ENCODE peak calls at places on chromosomes 7 and 10, in ten cellular contexts. One of them, this sample, is unnamed.

GRCh38 chr10:101453791-101454718 is 100.1 kb downstream of the BTRC start:
- DNase-seq in mesendoderm: no peak
- DNase-seq in sigmoid colon: no peak
- DNase-seq in CD8-positive, alpha-beta memory T cell: peak; percentile 11
- DNase-seq in mesenchymal stem cell: peak; percentile 65
- DNase-seq in GM23338: no peak
- DNase-seq in neuronal stem cell: no peak
- DNase-seq in gastrocnemius medialis: no peak
- DNase-seq in suprapubic skin: no peak
- DNase-seq in thoracic aorta: no peak
- DNase-seq in this sample: no peak

GRCh38 chr10:43427166-43427825 is 9.6 kb upstream of the ZNF487 start:
- DNase-seq in mesendoderm: no peak
- DNase-seq in sigmoid colon: peak; percentile 4
- DNase-seq in CD8-positive, alpha-beta memory T cell: no peak
- DNase-seq in mesenchymal stem cell: no peak
- DNase-seq in GM23338: no peak
- DNase-seq in neuronal stem cell: no peak
- DNase-seq in gastrocnemius medialis: no peak
- DNase-seq in suprapubic skin: no peak
- DNase-seq in thoracic aorta: no peak
- DNase-seq in this sample: no peak

GRCh38 chr10:21071001-21071673 is 174.0 kb upstream of the NEBL start:
- DNase-seq in mesendoderm: no peak
- DNase-seq in sigmoid colon: no peak
- DNase-seq in CD8-positive, alpha-beta memory T cell: no peak
- DNase-seq in mesenchymal stem cell: no peak
- DNase-seq in GM23338: no peak
- DNase-seq in neuronal stem cell: no peak
- DNase-seq in gastrocnemius medialis: no peak
- DNase-seq in suprapubic skin: no peak
- DNase-seq in thoracic aorta: no peak
- DNase-seq in this sample: no peak

GRCh38 chr10:121404611-121405010 is 193.6 kb downstream of the FGFR2 start:
- DNase-seq in mesendoderm: no peak
- DNase-seq in sigmoid colon: no peak
- DNase-seq in CD8-positive, alpha-beta memory T cell: no peak
- DNase-seq in mesenchymal stem cell: no peak
- DNase-seq in GM23338: no peak
- DNase-seq in neuronal stem cell: no peak
- DNase-seq in gastrocnemius medialis: no peak
- DNase-seq in suprapubic skin: no peak
- DNase-seq in thoracic aorta: no peak
- DNase-seq in this sample: no peak

GRCh38 chr10:73920084-73920483 is 9.2 kb downstream of the PLAU start:
- DNase-seq in mesendoderm: peak; percentile 65
- DNase-seq in sigmoid colon: peak; percentile 83
- DNase-seq in CD8-positive, alpha-beta memory T cell: no peak
- DNase-seq in mesenchymal stem cell: peak; percentile 54
- DNase-seq in GM23338: peak; percentile 30
- DNase-seq in neuronal stem cell: no peak
- DNase-seq in gastrocnemius medialis: peak; percentile 58
- DNase-seq in suprapubic skin: peak; percentile 82
- DNase-seq in thoracic aorta: no peak
- DNase-seq in this sample: no peak

GRCh38 chr10:21675157-21675796 is 141.2 kb downstream of the MLLT10 start:
- DNase-seq in mesendoderm: peak; percentile 60
- DNase-seq in sigmoid colon: no peak
- DNase-seq in CD8-positive, alpha-beta memory T cell: peak; percentile 16
- DNase-seq in mesenchymal stem cell: peak; percentile 50
- DNase-seq in GM23338: peak; percentile 81
- DNase-seq in neuronal stem cell: peak; percentile 20
- DNase-seq in gastrocnemius medialis: no peak
- DNase-seq in suprapubic skin: no peak
- DNase-seq in thoracic aorta: no peak
- DNase-seq in this sample: peak; percentile 22

GRCh38 chr10:69863580-69863979 is 61.9 kb downstream of the COL13A1 start:
- DNase-seq in mesendoderm: no peak
- DNase-seq in sigmoid colon: no peak
- DNase-seq in CD8-positive, alpha-beta memory T cell: no peak
- DNase-seq in mesenchymal stem cell: peak; percentile 66
- DNase-seq in GM23338: no peak
- DNase-seq in neuronal stem cell: no peak
- DNase-seq in gastrocnemius medialis: no peak
- DNase-seq in suprapubic skin: no peak
- DNase-seq in thoracic aorta: no peak
- DNase-seq in this sample: no peak

GRCh38 chr10:13276749-13277394 is 23.0 kb downstream of the PHYH start:
- DNase-seq in mesendoderm: no peak
- DNase-seq in sigmoid colon: no peak
- DNase-seq in CD8-positive, alpha-beta memory T cell: no peak
- DNase-seq in mesenchymal stem cell: no peak
- DNase-seq in GM23338: no peak
- DNase-seq in neuronal stem cell: no peak
- DNase-seq in gastrocnemius medialis: no peak
- DNase-seq in suprapubic skin: no peak
- DNase-seq in thoracic aorta: no peak
- DNase-seq in this sample: no peak

GRCh38 chr10:33134011-33134751 is 176.2 kb upstream of the ITGB1 start:
- DNase-seq in mesendoderm: no peak
- DNase-seq in sigmoid colon: peak; percentile 74
- DNase-seq in CD8-positive, alpha-beta memory T cell: peak; percentile 63
- DNase-seq in mesenchymal stem cell: peak; percentile 85
- DNase-seq in GM23338: no peak
- DNase-seq in neuronal stem cell: no peak
- DNase-seq in gastrocnemius medialis: peak; percentile 65
- DNase-seq in suprapubic skin: no peak
- DNase-seq in thoracic aorta: peak; percentile 59
- DNase-seq in this sample: no peak

GRCh38 chr7:26022578-26022977 is 129.4 kb upstream of the NFE2L3 start:
- DNase-seq in mesendoderm: no peak
- DNase-seq in sigmoid colon: no peak
- DNase-seq in CD8-positive, alpha-beta memory T cell: no peak
- DNase-seq in mesenchymal stem cell: no peak
- DNase-seq in GM23338: peak; percentile 30
- DNase-seq in neuronal stem cell: no peak
- DNase-seq in gastrocnemius medialis: no peak
- DNase-seq in suprapubic skin: no peak
- DNase-seq in thoracic aorta: no peak
- DNase-seq in this sample: no peak

GRCh38 chr10:132616170-132616994 is 78.8 kb downstream of the INPP5A start:
- DNase-seq in mesendoderm: no peak
- DNase-seq in sigmoid colon: no peak
- DNase-seq in CD8-positive, alpha-beta memory T cell: peak; percentile 80
- DNase-seq in mesenchymal stem cell: no peak
- DNase-seq in GM23338: no peak
- DNase-seq in neuronal stem cell: no peak
- DNase-seq in gastrocnemius medialis: no peak
- DNase-seq in suprapubic skin: peak; percentile 58
- DNase-seq in thoracic aorta: no peak
- DNase-seq in this sample: no peak

GRCh38 chr10:34484164-34484563 is 330.9 kb downstream of the PARD3 start:
- DNase-seq in mesendoderm: no peak
- DNase-seq in sigmoid colon: no peak
- DNase-seq in CD8-positive, alpha-beta memory T cell: no peak
- DNase-seq in mesenchymal stem cell: no peak
- DNase-seq in GM23338: no peak
- DNase-seq in neuronal stem cell: no peak
- DNase-seq in gastrocnemius medialis: no peak
- DNase-seq in suprapubic skin: no peak
- DNase-seq in thoracic aorta: no peak
- DNase-seq in this sample: no peak

GRCh38 chr7:158633055-158633956 is 45.7 kb upstream of the PTPRN2 start:
- DNase-seq in mesendoderm: no peak
- DNase-seq in sigmoid colon: no peak
- DNase-seq in CD8-positive, alpha-beta memory T cell: no peak
- DNase-seq in mesenchymal stem cell: no peak
- DNase-seq in GM23338: no peak
- DNase-seq in neuronal stem cell: no peak
- DNase-seq in gastrocnemius medialis: no peak
- DNase-seq in suprapubic skin: no peak
- DNase-seq in thoracic aorta: no peak
- DNase-seq in this sample: no peak

GRCh38 chr7:134946260-134946659 is 40.0 kb upstream of the AGBL3 start:
- DNase-seq in mesendoderm: no peak
- DNase-seq in sigmoid colon: no peak
- DNase-seq in CD8-positive, alpha-beta memory T cell: no peak
- DNase-seq in mesenchymal stem cell: no peak
- DNase-seq in GM23338: no peak
- DNase-seq in neuronal stem cell: no peak
- DNase-seq in gastrocnemius medialis: no peak
- DNase-seq in suprapubic skin: no peak
- DNase-seq in thoracic aorta: no peak
- DNase-seq in this sample: no peak

GRCh38 chr10:114479307-114479706 is 75.0 kb upstream of the AFAP1L2 start:
- DNase-seq in mesendoderm: no peak
- DNase-seq in sigmoid colon: peak; percentile 70
- DNase-seq in CD8-positive, alpha-beta memory T cell: no peak
- DNase-seq in mesenchymal stem cell: peak; percentile 26
- DNase-seq in GM23338: no peak
- DNase-seq in neuronal stem cell: no peak
- DNase-seq in gastrocnemius medialis: peak; percentile 70
- DNase-seq in suprapubic skin: peak; percentile 77
- DNase-seq in thoracic aorta: no peak
- DNase-seq in this sample: no peak

GRCh38 chr7:131952365-131952764 is 395.9 kb upstream of the PODXL start:
- DNase-seq in mesendoderm: no peak
- DNase-seq in sigmoid colon: no peak
- DNase-seq in CD8-positive, alpha-beta memory T cell: no peak
- DNase-seq in mesenchymal stem cell: no peak
- DNase-seq in GM23338: no peak
- DNase-seq in neuronal stem cell: no peak
- DNase-seq in gastrocnemius medialis: no peak
- DNase-seq in suprapubic skin: no peak
- DNase-seq in thoracic aorta: no peak
- DNase-seq in this sample: no peak

DNA sequence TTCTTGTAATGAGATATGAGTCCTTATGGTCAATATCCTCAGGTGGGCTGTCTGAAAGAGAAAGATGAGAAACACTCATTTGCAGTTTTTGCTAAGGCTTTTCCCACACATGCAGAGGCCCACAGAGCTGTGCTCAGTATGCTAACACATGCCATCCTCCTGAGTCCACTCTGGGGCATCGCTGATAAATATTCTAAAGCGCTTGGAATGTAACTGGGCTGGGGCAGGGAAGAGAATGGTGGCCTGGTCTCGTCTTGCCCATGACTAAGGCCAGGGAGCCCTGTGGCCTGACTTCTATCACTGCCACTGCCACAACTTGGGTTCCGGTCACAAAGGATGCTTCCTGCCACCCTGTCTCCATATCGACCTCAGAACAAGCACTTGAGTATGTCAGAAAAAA is 199.7 kb upstream of the FRMD4A start:
- DNase-seq in mesendoderm: peak; percentile 18
- DNase-seq in sigmoid colon: no peak
- DNase-seq in CD8-positive, alpha-beta memory T cell: no peak
- DNase-seq in mesenchymal stem cell: no peak
- DNase-seq in GM23338: no peak
- DNase-seq in neuronal stem cell: no peak
- DNase-seq in gastrocnemius medialis: no peak
- DNase-seq in suprapubic skin: no peak
- DNase-seq in thoracic aorta: no peak
- DNase-seq in this sample: no peak
- H3K4me1 ChIP-seq in mesendoderm: no peaks in the 10 kb centered on the region
- H3K4me1 ChIP-seq in sigmoid colon: no peaks in the 10 kb centered on the region
- H3K4me1 ChIP-seq in CD8-positive, alpha-beta memory T cell: peaks cover 73% of the 10 kb centered on the region
- H3K4me1 ChIP-seq in mesenchymal stem cell: peaks cover 16% of the 10 kb centered on the region
- H3K4me1 ChIP-seq in GM23338: no peaks in the 10 kb centered on the region
- H3K4me1 ChIP-seq in neuronal stem cell: no peaks in the 10 kb centered on the region
- H3K4me1 ChIP-seq in gastrocnemius medialis: no peaks in the 10 kb centered on the region
- H3K4me1 ChIP-seq in suprapubic skin: no peaks in the 10 kb centered on the region
- H3K4me1 ChIP-seq in thoracic aorta: no peaks in the 10 kb centered on the region
- H3K4me1 ChIP-seq in this sample: no peaks in the 10 kb centered on the region

GRCh38 chr7:128963327-128963757 is 25.6 kb downstream of the IRF5 start:
- DNase-seq in mesendoderm: no peak
- DNase-seq in sigmoid colon: no peak
- DNase-seq in CD8-positive, alpha-beta memory T cell: no peak
- DNase-seq in mesenchymal stem cell: peak; percentile 63
- DNase-seq in GM23338: no peak
- DNase-seq in neuronal stem cell: no peak
- DNase-seq in gastrocnemius medialis: no peak
- DNase-seq in suprapubic skin: no peak
- DNase-seq in thoracic aorta: no peak
- DNase-seq in this sample: no peak
- H3K27ac ChIP-seq in mesendoderm: no peak overlapping the region
- H3K27ac ChIP-seq in sigmoid colon: no peak overlapping the region
- H3K27ac ChIP-seq in CD8-positive, alpha-beta memory T cell: no peak overlapping the region
- H3K27ac ChIP-seq in mesenchymal stem cell: peak overlapping the region; percentile 89
- H3K27ac ChIP-seq in GM23338: no peak overlapping the region
- H3K27ac ChIP-seq in neuronal stem cell: no peak overlapping the region
- H3K27ac ChIP-seq in gastrocnemius medialis: no peak overlapping the region
- H3K27ac ChIP-seq in suprapubic skin: peak overlapping the region; percentile 75
- H3K27ac ChIP-seq in thoracic aorta: no peak overlapping the region
- H3K27ac ChIP-seq in this sample: no peak overlapping the region

GRCh38 chr10:125105155-125105554 is 55.2 kb downstream of the CTBP2 start:
- DNase-seq in mesendoderm: no peak
- DNase-seq in sigmoid colon: peak; percentile 10
- DNase-seq in CD8-positive, alpha-beta memory T cell: no peak
- DNase-seq in mesenchymal stem cell: no peak
- DNase-seq in GM23338: no peak
- DNase-seq in neuronal stem cell: no peak
- DNase-seq in gastrocnemius medialis: no peak
- DNase-seq in suprapubic skin: no peak
- DNase-seq in thoracic aorta: no peak
- DNase-seq in this sample: no peak
- H3K27me3 ChIP-seq in mesendoderm: no peaks in the 10 kb centered on the region
- H3K27me3 ChIP-seq in sigmoid colon: no peaks in the 10 kb centered on the region
- H3K27me3 ChIP-seq in CD8-positive, alpha-beta memory T cell: no peaks in the 10 kb centered on the region
- H3K27me3 ChIP-seq in mesenchymal stem cell: no peaks in the 10 kb centered on the region
- H3K27me3 ChIP-seq in GM23338: no peaks in the 10 kb centered on the region
- H3K27me3 ChIP-seq in neuronal stem cell: no peaks in the 10 kb centered on the region
- H3K27me3 ChIP-seq in gastrocnemius medialis: no peaks in the 10 kb centered on the region
- H3K27me3 ChIP-seq in suprapubic skin: no peaks in the 10 kb centered on the region
- H3K27me3 ChIP-seq in thoracic aorta: no peaks in the 10 kb centered on the region
- H3K27me3 ChIP-seq in this sample: no peaks in the 10 kb centered on the region

GRCh38 chr7:82444220-82445049 is 858 bp upstream of the CACNA2D1 start:
- DNase-seq in mesendoderm: peak; percentile 77
- DNase-seq in sigmoid colon: no peak
- DNase-seq in CD8-positive, alpha-beta memory T cell: no peak
- DNase-seq in mesenchymal stem cell: no peak
- DNase-seq in GM23338: peak; percentile 60
- DNase-seq in neuronal stem cell: peak; percentile 33
- DNase-seq in gastrocnemius medialis: no peak
- DNase-seq in suprapubic skin: no peak
- DNase-seq in thoracic aorta: no peak
- DNase-seq in this sample: no peak
- H3K4me1 ChIP-seq in mesendoderm: peaks cover 2% of the 10 kb centered on the region
- H3K4me1 ChIP-seq in sigmoid colon: peaks cover 28% of the 10 kb centered on the region
- H3K4me1 ChIP-seq in CD8-positive, alpha-beta memory T cell: no peaks in the 10 kb centered on the region
- H3K4me1 ChIP-seq in mesenchymal stem cell: peaks cover 8% of the 10 kb centered on the region
- H3K4me1 ChIP-seq in GM23338: peaks cover 37% of the 10 kb centered on the region
- H3K4me1 ChIP-seq in neuronal stem cell: peaks cover 5% of the 10 kb centered on the region
- H3K4me1 ChIP-seq in gastrocnemius medialis: peaks cover 29% of the 10 kb centered on the region
- H3K4me1 ChIP-seq in suprapubic skin: peaks cover 20% of the 10 kb centered on the region
- H3K4me1 ChIP-seq in thoracic aorta: peaks cover 12% of the 10 kb centered on the region
- H3K4me1 ChIP-seq in this sample: no peaks in the 10 kb centered on the region

GRCh38 chr7:99124636-99125504 is 19.0 kb downstream of the SMURF1 start:
- DNase-seq in mesendoderm: no peak
- DNase-seq in sigmoid colon: no peak
- DNase-seq in CD8-positive, alpha-beta memory T cell: no peak
- DNase-seq in mesenchymal stem cell: no peak
- DNase-seq in GM23338: no peak
- DNase-seq in neuronal stem cell: no peak
- DNase-seq in gastrocnemius medialis: no peak
- DNase-seq in suprapubic skin: no peak
- DNase-seq in thoracic aorta: no peak
- DNase-seq in this sample: no peak
- H3K27ac ChIP-seq in mesendoderm: no peak overlapping the region
- H3K27ac ChIP-seq in sigmoid colon: peak overlapping the region; percentile 44
- H3K27ac ChIP-seq in CD8-positive, alpha-beta memory T cell: no peak overlapping the region
- H3K27ac ChIP-seq in mesenchymal stem cell: no peak overlapping the region
- H3K27ac ChIP-seq in GM23338: no peak overlapping the region
- H3K27ac ChIP-seq in neuronal stem cell: no peak overlapping the region
- H3K27ac ChIP-seq in gastrocnemius medialis: peak overlapping the region; percentile 56
- H3K27ac ChIP-seq in suprapubic skin: peak overlapping the region; percentile 73
- H3K27ac ChIP-seq in thoracic aorta: peak overlapping the region; percentile 83
- H3K27ac ChIP-seq in this sample: no peak overlapping the region